ENCODE peak calls at places on chromosomes 6 and 20, in eight cellular contexts. A is PC-3, J is brain microvascular endothelial cell, R is breast epithelium, F is Karpas-422, H is heart left ventricle, W is transverse colon, O is OCI-LY7. B is an unnamed sample.

GRCh38 chr6:21049572-21049971 is 515.3 kb downstream of the CDKAL1 start:
- DNase-seq in R (no peak), F (no peak), J (no peak), W (no peak), A (peak; percentile 24), H (no peak), O (no peak), B (peak; percentile 62)

GRCh38 chr6:157488058-157488457 is 107.1 kb downstream of the ZDHHC14 start:
- DNase-seq in W (no peak), A (no peak), J (no peak), F (no peak), R (no peak), H (no peak), O (no peak), B (no peak)

GRCh38 chr6:146788115-146788514 is 189.3 kb downstream of the ADGB start:
- DNase-seq in F (no peak), W (no peak), R (no peak), J (no peak), A (no peak), O (no peak), H (no peak), B (peak; percentile 27)

GRCh38 chr6:74117113-74117512 is 421.1 kb downstream of the CD109 start:
- DNase-seq in J (no peak), A (no peak), F (no peak), W (no peak), R (no peak), O (no peak), H (no peak), B (no peak)

GRCh38 chr20:35773154-35773751 is 1.4 kb downstream of the PHF20 start:
- DNase-seq in R (peak; percentile 30), J (peak; percentile 33), W (peak; percentile 55), A (peak; percentile 39), H (peak; percentile 30), F (peak; percentile 47), O (peak; percentile 40), B (no peak)

GRCh38 chr20:478949-479429 is 16.7 kb upstream of the TBC1D20 start:
- DNase-seq in R (no peak), A (peak; percentile 84), W (no peak), H (no peak), F (peak; percentile 90), J (peak; percentile 63), O (peak; percentile 80), B (peak; percentile 64)

GRCh38 chr6:68296126-68296525 is 339.0 kb upstream of the ADGRB3 start:
- DNase-seq in O (no peak), R (no peak), A (no peak), J (no peak), W (no peak), H (no peak), F (no peak), B (no peak)

GRCh38 chr6:148980234-148980633 is 233.4 kb downstream of the UST start:
- DNase-seq in O (no peak), R (no peak), J (no peak), A (no peak), F (no peak), H (no peak), W (no peak), B (peak; percentile 92)

GRCh38 chr20:12723811-12724210 is 285.0 kb upstream of the SPTLC3 start:
- DNase-seq in W (no peak), H (no peak), A (no peak), F (no peak), J (no peak), O (no peak), R (no peak), B (no peak)

GRCh38 chr6:170190046-170190445 is 100.8 kb downstream of the DLL1 start:
- DNase-seq in W (no peak), H (no peak), R (peak; percentile 13), A (no peak), O (no peak), J (no peak), F (peak; percentile 5), B (no peak)

GRCh38 chr6:40543133-40543532 is 44.0 kb downstream of the LRFN2 start:
- DNase-seq in H (no peak), F (no peak), R (no peak), W (no peak), J (no peak), A (no peak), O (no peak), B (no peak)

GRCh38 chr6:39794231-39794630 is 2.1 kb downstream of the DAAM2 start:
- DNase-seq in A (no peak), R (no peak), H (no peak), J (no peak), W (no peak), O (no peak), F (no peak), B (no peak)

GRCh38 chr6:79249136-79249535 is 14.7 kb upstream of the HMGN3 start:
- DNase-seq in F (peak; percentile 10), W (no peak), R (no peak), J (no peak), O (no peak), H (no peak), A (no peak), B (no peak)

GRCh38 chr6:41689171-41690008 is 46.0 kb downstream of the TFEB start:
- DNase-seq in R (peak; percentile 64), H (no peak), W (no peak), F (no peak), J (no peak), O (no peak), A (peak; percentile 34), B (peak; percentile 46)

GRCh38 chr6:145948328-145948727 is 15.8 kb downstream of the SHPRH start:
- DNase-seq in R (no peak), H (no peak), A (peak; percentile 52), F (no peak), W (no peak), J (no peak), O (no peak), B (peak; percentile 34)

GRCh38 chr6:53299331-53299835 is 49.4 kb downstream of the ELOVL5 start:
- DNase-seq in W (no peak), H (no peak), F (no peak), J (no peak), R (no peak), A (no peak), O (no peak), B (no peak)

GRCh38 chr20:17226410-17227198 is at the start of gene PCSK2:
- DNase-seq in O (no peak), J (peak; percentile 24), R (no peak), F (no peak), H (peak; percentile 32), A (no peak), W (peak; percentile 12), B (peak; percentile 51)

GRCh38 chr6:167776906-167777645 is 49.6 kb upstream of the AFDN start:
- DNase-seq in A (no peak), H (no peak), W (peak; percentile 48), O (no peak), R (no peak), J (no peak), F (no peak), B (no peak)

GRCh38 chr6:160031442-160031841 is 62.6 kb downstream of the IGF2R start:
- DNase-seq in H (no peak), R (no peak), J (peak; percentile 47), A (peak; percentile 37), W (no peak), F (no peak), O (no peak), B (no peak)

GRCh38 chr20:34024733-34025351 is 31.1 kb downstream of the RALY start:
- DNase-seq in R (no peak), H (no peak), F (no peak), W (no peak), O (no peak), J (no peak), A (no peak), B (no peak)

GRCh38 chr6:20916081-20916480 is 381.8 kb downstream of the CDKAL1 start:
- DNase-seq in W (no peak), F (peak; percentile 12), O (no peak), J (peak; percentile 23), H (no peak), R (no peak), A (no peak), B (peak; percentile 58)

GRCh38 chr6:169571123-169571962 is 130.5 kb downstream of the WDR27 start:
- DNase-seq in J (no peak), W (no peak), R (no peak), A (peak; percentile 66), F (no peak), H (no peak), O (no peak), B (no peak)

GRCh38 chr6:311679-312220 is 19.5 kb downstream of the DUSP22 start:
- DNase-seq in R (no peak), A (no peak), O (no peak), F (no peak), W (no peak), H (peak; percentile 76), J (no peak), B (no peak)

GRCh38 chr6:119858901-119859300 is 509.3 kb upstream of the MAN1A1 start:
- DNase-seq in J (no peak), W (no peak), A (peak; percentile 52), O (no peak), F (no peak), R (no peak), H (no peak), B (peak; percentile 3)

GRCh38 chr6:119856136-119856535 is 506.6 kb upstream of the MAN1A1 start:
- DNase-seq in W (no peak), A (peak; percentile 25), H (no peak), O (peak; percentile 21), F (no peak), J (peak; percentile 1), R (no peak), B (no peak)
- H3K4me3 ChIP-seq in W (no peak overlapping the region), A (peak overlapping the region; percentile 44), H (no peak overlapping the region), O (peak overlapping the region; percentile 7), F (no peak overlapping the region), J (no peak overlapping the region), R (no peak overlapping the region), B (no peak overlapping the region)

GRCh38 chr6:106522557-106522956 is 106.7 kb downstream of the RTN4IP1 start:
- DNase-seq in W (no peak), O (peak; percentile 49), F (peak; percentile 71), J (no peak), H (no peak), R (no peak), A (no peak), B (no peak)
- H3K4me3 ChIP-seq in W (no peak overlapping the region), O (peak overlapping the region; percentile 72), F (peak overlapping the region; percentile 71), J (no peak overlapping the region), H (no peak overlapping the region), R (no peak overlapping the region), A (no peak overlapping the region), B (no peak overlapping the region)

GRCh38 chr20:22601361-22602141 is 17.2 kb upstream of the FOXA2 start:
- DNase-seq in W (no peak), R (no peak), A (peak; percentile 43), H (no peak), J (no peak), F (no peak), O (no peak), B (no peak)
- H3K4me3 ChIP-seq in W (no peak overlapping the region), R (no peak overlapping the region), A (no peak overlapping the region), H (no peak overlapping the region), J (no peak overlapping the region), F (no peak overlapping the region), O (no peak overlapping the region), B (no peak overlapping the region)

GRCh38 chr6:55882731-55883595 is 7.6 kb upstream of the BMP5 start:
- DNase-seq in F (no peak), A (peak; percentile 95), O (no peak), W (no peak), J (peak; percentile 84), R (no peak), H (no peak), B (peak; percentile 35)
- H3K4me3 ChIP-seq in F (no peak overlapping the region), A (no peak overlapping the region), O (no peak overlapping the region), W (no peak overlapping the region), J (no peak overlapping the region), R (no peak overlapping the region), H (no peak overlapping the region), B (no peak overlapping the region)